ENCODE peak calls at places on chromosomes 12 and 14, in four cellular contexts. X is foreskin fibroblast, M is GM12891, D is T-cell. O is an unnamed sample.

GRCh38 chr14:61615743-61616523 is 79.4 kb upstream of the HIF1A start:
- DNase-seq in D (no peak), M (no peak), X (peak), O (no peak)

GRCh38 chr14:71529855-71530254 is 402.4 kb upstream of the RGS6 start:
- DNase-seq in D (no peak), X (peak), M (no peak), O (no peak)

GRCh38 chr12:80802652-80803051 is 85.9 kb downstream of the MYF5 start:
- DNase-seq in X (no peak), M (no peak), D (no peak), O (no peak)

GRCh38 chr12:69108024-69108423 is 131.3 kb upstream of the CPSF6 start:
- DNase-seq in D (no peak), M (no peak), X (peak), O (no peak)

GRCh38 chr12:123654129-123654701 is 16.7 kb upstream of the TCTN2 start:
- DNase-seq in D (no peak), M (no peak), X (no peak), O (no peak)

GRCh38 chr14:20601522-20601921 is 10.3 kb upstream of the RNASE12 start:
- DNase-seq in D (no peak), M (no peak), X (no peak), O (no peak)

GRCh38 chr12:112938751-112939150 is 477 bp downstream of the OAS3 start:
- DNase-seq in X (peak), D (no peak), M (no peak), O (no peak)

GRCh38 chr14:43729149-43729548 is 777.9 kb downstream of the FSCB start:
- DNase-seq in X (no peak), D (no peak), M (no peak), O (no peak)

GRCh38 chr14:41875113-41875512 is 268.4 kb downstream of the LRFN5 start:
- DNase-seq in D (no peak), X (no peak), M (no peak), O (no peak)

GRCh38 chr12:26022043-26022442 is 63.6 kb downstream of the RASSF8 start:
- DNase-seq in D (no peak), M (no peak), X (no peak), O (no peak)

GRCh38 chr12:85041395-85041794 is 5.2 kb downstream of the LRRIQ1 start:
- DNase-seq in X (no peak), D (no peak), M (no peak), O (no peak)

GRCh38 chr12:116528498-116528897 is 30.7 kb upstream of the MAP1LC3B2 start:
- DNase-seq in M (no peak), D (no peak), X (no peak), O (no peak)

GRCh38 chr14:66008631-66009030 is 477.5 kb upstream of the CCDC196 start:
- DNase-seq in D (no peak), X (no peak), M (no peak), O (no peak)

GRCh38 chr12:82803201-82803600 is 116.5 kb downstream of the TMTC2 start:
- DNase-seq in M (no peak), X (no peak), D (no peak), O (no peak)

GRCh38 chr14:71175491-71175890 is 268.2 kb downstream of the PCNX1 start:
- DNase-seq in M (no peak), X (no peak), D (no peak), O (no peak)

GRCh38 chr12:52860102-52860838 is 11.5 kb upstream of the KRT78 start:
- DNase-seq in D (no peak), M (no peak), X (peak), O (no peak)

GRCh38 chr12:70919597-70920035 is 922 bp downstream of the PTPRR start:
- DNase-seq in M (no peak), X (peak), D (no peak), O (no peak)

GRCh38 chr12:108561852-108562347 is 496 bp upstream of the ISCU start:
- DNase-seq in D (no peak), X (no peak), M (no peak), O (no peak)

GRCh38 chr14:102088012-102088792 is 1.4 kb upstream of the HSP90AA1 start:
- DNase-seq in M (peak), X (peak), D (peak), O (no peak)

GRCh38 chr14:102323102-102323501 is 3.6 kb downstream of the ZNF839 start:
- DNase-seq in D (no peak), X (peak), M (no peak), O (no peak)

GRCh38 chr14:77120771-77121743 is 20.5 kb downstream of the ZDHHC22 start:
- DNase-seq in M (no peak), D (peak), X (no peak), O (peak)

GRCh38 chr14:36767603-36768281 is 106.1 kb downstream of the PAX9 start:
- DNase-seq in M (no peak), D (no peak), X (no peak), O (no peak)

GRCh38 chr12:3010214-3010930 is 51.2 kb downstream of the TEAD4 start:
- DNase-seq in X (no peak), D (no peak), M (no peak), O (no peak)

GRCh38 chr12:111636209-111636928 is 37.3 kb upstream of the ATXN2 start:
- DNase-seq in M (no peak), X (peak), D (no peak), O (no peak)

GRCh38 chr12:46874642-46875041 is 48.8 kb upstream of the SLC38A4 start:
- DNase-seq in D (no peak), X (peak), M (no peak), O (no peak)

GRCh38 chr14:67934087-67934486 is 114.5 kb downstream of the RAD51B start:
- DNase-seq in X (peak), D (no peak), M (peak), O (peak)

GRCh38 chr12:114481200-114481535 is 75.2 kb upstream of the TBX5 start:
- DNase-seq in X (peak), M (no peak), D (no peak), O (no peak)

GRCh38 chr12:132524405-132524804 is 34.5 kb downstream of the FBRSL1 start:
- DNase-seq in D (no peak), X (peak), M (no peak), O (no peak)

GRCh38 chr12:49998453-49998852 is 25.7 kb downstream of the AQP6 start:
- DNase-seq in D (no peak), X (no peak), M (no peak), O (no peak)

GRCh38 chr12:109822416-109822815 is 10.8 kb downstream of the TRPV4 start:
- DNase-seq in M (no peak), X (no peak), D (no peak), O (no peak)

GRCh38 chr14:88831285-88831684 is 6.8 kb downstream of the TTC8 start:
- DNase-seq in M (no peak), X (peak), D (no peak), O (no peak)

GRCh38 chr12:33589609-33590114 is 150.0 kb upstream of the SYT10 start:
- DNase-seq in D (no peak), M (no peak), X (no peak), O (no peak)

GRCh38 chr14:77076118-77076631 is 21.9 kb upstream of the CIPC start:
- DNase-seq in X (peak), M (no peak), D (no peak), O (no peak)

GRCh38 chr12:124007810-124008570 is 35.0 kb downstream of the ZNF664 start:
- DNase-seq in X (peak), D (no peak), M (no peak), O (no peak)

GRCh38 chr14:90301580-90302181 is 30.1 kb downstream of the NRDE2 start:
- DNase-seq in M (no peak), X (peak), D (no peak), O (no peak)

GRCh38 chr12:12943589-12944260 is 8.2 kb downstream of the GPRC5D start:
- DNase-seq in D (no peak), M (no peak), X (peak), O (no peak)